ENCODE peak calls at places on chromosomes 12 and 14, in six cellular contexts. H is NCI-H345; W is stimulated activated CD4-positive, alpha-beta T cell treated with anti-CD3 and anti-CD28 coated beads, Interleukin-2, amount 100 ng/mL, for 24 hours; J is bronchial epithelial cell; T is AG20443; G is NCI-H1105. C is an unnamed sample.

GRCh38 chr14:69315302-69315701 is 55.3 kb downstream of the GALNT16 start:
- DNase-seq in J (no peak), G (no peak), W (no peak), H (peak; percentile 46), T (no peak), C (no peak)

GRCh38 chr14:69708586-69709169 is 58.3 kb upstream of the SRSF5 start:
- DNase-seq in J (no peak), W (peak; percentile 44), T (no peak), H (peak; percentile 17), G (peak; percentile 21), C (no peak)

GRCh38 chr12:480831-481230 is 21.1 kb downstream of the B4GALNT3 start:
- DNase-seq in W (no peak), H (no peak), T (peak; percentile 35), J (no peak), G (no peak), C (no peak)

GRCh38 chr12:122106891-122107660 is 28.5 kb downstream of the MLXIP start:
- DNase-seq in W (no peak), J (no peak), H (peak; percentile 89), T (peak; percentile 73), G (no peak), C (no peak)

GRCh38 chr14:64880382-64881121 is 845 bp upstream of the SPTB start:
- DNase-seq in J (no peak), H (peak; percentile 84), T (peak; percentile 47), G (peak; percentile 71), W (peak; percentile 76), C (peak; percentile 3)

GRCh38 chr12:102093319-102093718 is 26.6 kb downstream of the NUP37 start:
- DNase-seq in W (no peak), H (no peak), G (no peak), J (no peak), T (peak; percentile 9), C (no peak)

GRCh38 chr12:75883241-75883640 is 148.3 kb downstream of the PHLDA1 start:
- DNase-seq in G (no peak), H (no peak), T (no peak), W (no peak), J (no peak), C (no peak)

GRCh38 chr12:112941528-112942335 is 3.5 kb downstream of the OAS3 start:
- DNase-seq in J (no peak), H (no peak), G (no peak), W (no peak), T (no peak), C (no peak)

GRCh38 chr12:9798008-9798619 is 29.2 kb upstream of the KLRF1 start:
- DNase-seq in H (no peak), J (peak; percentile 84), T (peak; percentile 22), W (peak; percentile 53), G (peak; percentile 6), C (peak; percentile 52)

GRCh38 chr12:30694971-30695326 is 720 bp downstream of the IPO8 start:
- DNase-seq in T (peak; percentile 51), G (peak; percentile 48), J (peak; percentile 40), W (peak; percentile 17), H (peak; percentile 28), C (peak; percentile 27)

GRCh38 chr12:121388421-121388981 is 11.4 kb upstream of the RNF34 start:
- DNase-seq in J (peak; percentile 89), H (no peak), G (no peak), T (peak; percentile 76), W (no peak), C (peak; percentile 72)

GRCh38 chr12:19992311-19992710 is 376.0 kb upstream of the PDE3A start:
- DNase-seq in J (no peak), W (no peak), G (no peak), T (no peak), H (no peak), C (no peak)

GRCh38 chr14:54600685-54601084 is 33.8 kb downstream of the SAMD4A start:
- DNase-seq in H (no peak), T (peak; percentile 32), G (no peak), W (no peak), J (peak; percentile 69), C (no peak)

GRCh38 chr14:85468815-85469214 is 61.1 kb upstream of the FLRT2 start:
- DNase-seq in W (no peak), J (peak; percentile 86), T (no peak), G (no peak), H (no peak), C (no peak)

GRCh38 chr12:108722992-108723766 is 8.1 kb downstream of the CORO1C start:
- DNase-seq in G (no peak), J (peak; percentile 95), T (peak; percentile 62), W (no peak), H (no peak), C (no peak)

GRCh38 chr12:100608776-100609175 is 35.3 kb downstream of the GAS2L3 start:
- DNase-seq in T (no peak), W (no peak), H (no peak), J (no peak), G (no peak), C (no peak)

GRCh38 chr14:99125616-99126431 is 146.2 kb downstream of the BCL11B start:
- DNase-seq in G (no peak), J (peak; percentile 75), W (no peak), H (peak; percentile 85), T (no peak), C (no peak)

GRCh38 chr12:105069936-105070702 is 14.1 kb downstream of the ALDH1L2 start:
- DNase-seq in H (no peak), W (no peak), J (no peak), G (no peak), T (no peak), C (no peak)

GRCh38 chr12:6165418-6165817 is 34.8 kb upstream of the CD9 start:
- DNase-seq in G (no peak), J (no peak), H (no peak), W (no peak), T (peak; percentile 45), C (no peak)

GRCh38 chr12:49301759-49302158 is 6.8 kb downstream of the PRPH start:
- DNase-seq in H (no peak), T (no peak), J (no peak), W (peak; percentile 62), G (no peak), C (no peak)

GRCh38 chr14:54202288-54202687 is 194.5 kb upstream of the CDKN3 start:
- DNase-seq in W (no peak), T (no peak), G (no peak), H (no peak), J (no peak), C (no peak)

GRCh38 chr14:98984719-98985041 is 287.3 kb downstream of the BCL11B start:
- DNase-seq in G (no peak), T (no peak), W (peak; percentile 65), J (no peak), H (no peak), C (no peak)

GRCh38 chr12:45336762-45337596 is 121.1 kb downstream of the ANO6 start:
- DNase-seq in W (no peak), T (peak; percentile 38), G (no peak), J (peak; percentile 82), H (no peak), C (no peak)

GRCh38 chr14:75295061-75295461 is 16.4 kb downstream of the FOS start:
- DNase-seq in G (no peak), W (peak; percentile 41), J (peak; percentile 70), H (peak; percentile 29), T (peak; percentile 84), C (no peak)

C was measured in HL-60.